ENCODE peak calls at places on chromosome 14, in seven cellular contexts. O, J, I, Y, V, E and B are unnamed samples.

GRCh38 chr14:24052656-24053547 is 1.1 kb downstream of the CARMIL3 start:
- DNase-seq in O (no peak), V (no peak), I (no peak), E (no peak), J (no peak), Y (no peak), B (no peak)

GRCh38 chr14:98177551-98177950 is 1094.4 kb downstream of the BCL11B start:
- DNase-seq in Y (no peak), I (no peak), V (no peak), O (no peak), E (no peak), J (no peak), B (no peak)

GRCh38 chr14:53567236-53567785 is 389.3 kb downstream of the BMP4 start:
- DNase-seq in Y (no peak), E (no peak), I (no peak), V (no peak), O (no peak), J (no peak), B (no peak)

GRCh38 chr14:33165144-33165925 is 226.7 kb downstream of the NPAS3 start:
- DNase-seq in V (no peak), J (no peak), I (no peak), E (no peak), O (no peak), Y (no peak), B (no peak)

GRCh38 chr14:51643137-51643536 is 8.6 kb upstream of the FRMD6 start:
- DNase-seq in J (no peak), O (no peak), I (no peak), V (no peak), Y (no peak), E (no peak), B (no peak)

GRCh38 chr14:72599579-72600470 is 294.1 kb downstream of the DPF3 start:
- DNase-seq in V (no peak), Y (no peak), E (no peak), I (no peak), J (no peak), O (no peak), B (no peak)

GRCh38 chr14:95683793-95684192 is 2.4 kb upstream of the TCL1B start:
- DNase-seq in Y (peak), I (peak), V (peak), J (peak), O (no peak), E (no peak), B (no peak)

GRCh38 chr14:71726639-71727085 is 205.6 kb upstream of the RGS6 start:
- DNase-seq in O (no peak), Y (peak), E (no peak), V (no peak), J (no peak), I (no peak), B (no peak)

GRCh38 chr14:45262637-45263036 is 9.6 kb upstream of the MIS18BP1 start:
- DNase-seq in I (no peak), O (no peak), J (no peak), V (no peak), Y (no peak), E (no peak), B (no peak)

GRCh38 chr14:69002069-69002468 is 23.0 kb upstream of the ACTN1 start:
- DNase-seq in J (no peak), I (peak), E (peak), Y (peak), O (no peak), V (peak), B (no peak)

GRCh38 chr14:63205850-63206249 is 1.6 kb downstream of the RHOJ start:
- DNase-seq in J (no peak), V (no peak), I (no peak), E (no peak), Y (no peak), O (no peak), B (no peak)

GRCh38 chr14:61147898-61148549 is 133.1 kb downstream of the TMEM30B start:
- DNase-seq in Y (no peak), J (peak), E (no peak), V (no peak), O (no peak), I (no peak), B (peak)

GRCh38 chr14:95662376-95663186 is 23.6 kb upstream of the TCL1B start:
- DNase-seq in O (no peak), Y (no peak), V (no peak), I (peak), J (no peak), E (no peak), B (no peak)

GRCh38 chr14:50399251-50400032 is 2.8 kb upstream of the CDKL1 start:
- DNase-seq in I (peak), Y (no peak), V (peak), E (peak), J (peak), O (no peak), B (no peak)

GRCh38 chr14:50395448-50395847 is 1.2 kb downstream of the CDKL1 start:
- DNase-seq in J (no peak), I (peak), O (peak), E (peak), V (no peak), Y (peak), B (no peak)

GRCh38 chr14:50394713-50395112 is 2.0 kb downstream of the CDKL1 start:
- DNase-seq in O (no peak), J (no peak), V (no peak), I (no peak), E (no peak), Y (no peak), B (no peak)

GRCh38 chr14:50397461-50398196 is 948 bp upstream of the CDKL1 start:
- DNase-seq in Y (peak), O (no peak), V (peak), J (no peak), I (peak), E (peak), B (peak)

DNA sequence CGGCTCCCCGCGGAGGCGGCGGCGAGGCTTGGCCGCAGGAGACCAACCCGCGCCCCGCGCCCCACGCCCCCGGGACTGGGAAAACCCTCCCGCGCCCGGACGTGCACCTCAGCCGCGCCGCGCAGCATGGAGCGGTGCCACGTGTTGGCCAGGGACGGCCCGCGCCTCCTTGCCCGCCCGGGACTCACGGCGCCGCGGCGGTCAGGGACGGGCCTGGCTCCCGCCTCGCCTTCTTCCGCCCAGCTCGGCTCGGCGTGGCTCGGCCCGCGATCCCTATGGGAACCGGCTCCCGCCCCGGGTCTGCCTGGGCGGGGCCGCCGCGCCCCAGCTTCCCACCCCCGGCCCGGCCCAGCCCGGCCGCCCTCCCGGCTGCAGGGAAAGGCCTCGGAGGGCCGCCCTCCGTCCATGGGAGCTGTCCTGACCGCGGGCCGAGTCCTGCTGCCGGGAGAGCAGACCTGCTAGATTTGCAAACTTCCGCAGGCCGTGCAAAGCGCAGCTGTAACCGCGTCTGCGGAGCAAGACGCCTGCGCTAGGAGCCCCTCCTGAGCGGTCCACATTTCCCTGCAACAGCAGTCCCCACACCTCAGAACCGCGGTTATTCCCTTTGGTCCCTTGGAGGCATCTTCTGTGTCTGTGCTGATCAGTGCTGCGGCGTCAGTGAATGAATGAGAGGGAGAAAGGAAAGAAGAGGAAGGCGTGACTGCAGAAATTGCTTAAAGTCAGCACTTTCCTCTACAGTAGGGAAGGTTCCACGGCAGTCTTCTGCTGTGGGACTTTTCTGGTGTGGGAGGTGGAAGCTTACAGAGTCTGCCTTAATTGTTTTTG is at the start of gene CDKL1:
- DNase-seq in Y (peak), O (peak), J (no peak), I (peak), V (peak), E (peak), B (peak)
- TF ChIP-seq POLR2A in Y (peak), O (no peak), J (peak), I (peak), V (peak), E (peak), B (no peak)

DNA sequence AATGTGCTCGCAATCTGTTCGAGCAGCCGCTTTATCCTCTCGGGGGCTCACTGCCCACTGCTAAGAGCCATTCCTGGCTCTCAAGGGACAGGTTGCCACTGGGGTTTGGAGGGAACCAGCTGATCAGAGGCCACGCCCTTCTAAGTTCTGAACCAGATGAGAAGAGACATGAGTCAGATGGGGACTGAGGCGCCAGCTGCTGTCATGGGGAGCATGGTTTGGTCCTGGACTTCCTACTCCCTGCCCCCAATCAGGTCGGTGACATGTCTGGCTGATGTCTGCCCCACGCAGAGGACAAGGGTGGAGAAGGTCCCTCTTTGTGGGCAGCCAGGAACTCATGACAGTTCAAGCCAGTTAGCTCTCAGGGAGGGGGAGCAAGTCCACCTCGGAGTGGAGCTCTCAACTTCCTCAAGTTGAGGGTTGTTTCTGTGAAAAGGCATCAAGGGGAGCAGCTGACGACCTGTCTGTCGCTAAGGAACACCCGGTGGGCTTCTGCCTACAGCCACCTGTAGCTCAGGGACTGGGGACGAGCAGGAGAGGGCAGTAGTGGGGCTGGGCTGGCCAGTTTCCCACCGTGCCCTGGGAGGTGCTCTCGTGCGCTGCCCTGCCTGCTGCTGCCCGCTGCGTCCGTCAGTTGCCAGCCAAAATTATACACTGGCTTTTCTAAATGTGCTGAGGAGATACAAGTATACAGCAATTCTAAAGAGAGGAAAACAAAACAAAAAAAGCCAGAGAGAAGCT is 20.4 kb downstream of the PSMC1 start:
- DNase-seq in I (no peak), Y (peak), O (no peak), E (no peak), V (no peak), J (no peak), B (no peak)
- TF ChIP-seq CTCF in I (no peak), Y (no peak), O (no peak), E (no peak), V (no peak), J (no peak), B (no peak)

DNA sequence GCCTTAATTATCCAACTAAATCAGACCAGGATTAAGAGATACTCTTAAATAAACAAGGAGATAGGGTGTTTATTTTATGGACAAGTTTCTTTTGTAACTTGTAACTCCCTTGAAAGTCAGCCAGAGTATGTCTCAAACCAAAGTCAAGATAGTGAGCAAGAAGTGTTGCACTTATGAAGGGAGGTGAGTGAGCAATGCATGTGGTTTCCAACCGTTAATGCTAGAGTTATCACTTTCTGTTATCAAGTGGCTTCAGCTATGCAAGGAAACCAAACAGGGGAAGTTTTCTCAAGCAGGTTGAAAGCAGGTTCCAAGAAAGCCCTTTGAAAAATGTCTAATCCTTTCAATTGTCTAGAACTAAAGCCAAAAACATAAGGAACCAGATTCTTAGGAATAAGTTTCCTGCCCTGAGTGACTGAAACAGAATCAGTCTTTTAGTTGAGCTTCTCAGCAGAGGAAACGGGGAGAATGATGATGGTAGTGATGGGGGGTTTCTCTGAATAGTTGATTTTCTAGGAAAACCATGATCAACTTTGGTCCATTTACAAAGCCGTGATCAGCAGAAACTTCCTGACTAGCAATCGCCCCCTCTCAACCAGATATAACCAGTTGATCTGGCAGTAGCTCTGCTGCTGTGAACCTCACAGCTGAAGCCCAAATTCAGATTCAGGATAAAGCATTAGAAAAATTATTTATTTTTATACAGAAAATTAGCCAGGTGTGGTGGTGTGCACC is 128.4 kb downstream of the DAD1 start:
- DNase-seq in J (no peak), Y (no peak), O (no peak), I (no peak), E (no peak), V (no peak), B (no peak)
- TF ChIP-seq POLR2A in J (no peak), Y (no peak), O (no peak), I (no peak), E (no peak), V (no peak), B (no peak)

DNA sequence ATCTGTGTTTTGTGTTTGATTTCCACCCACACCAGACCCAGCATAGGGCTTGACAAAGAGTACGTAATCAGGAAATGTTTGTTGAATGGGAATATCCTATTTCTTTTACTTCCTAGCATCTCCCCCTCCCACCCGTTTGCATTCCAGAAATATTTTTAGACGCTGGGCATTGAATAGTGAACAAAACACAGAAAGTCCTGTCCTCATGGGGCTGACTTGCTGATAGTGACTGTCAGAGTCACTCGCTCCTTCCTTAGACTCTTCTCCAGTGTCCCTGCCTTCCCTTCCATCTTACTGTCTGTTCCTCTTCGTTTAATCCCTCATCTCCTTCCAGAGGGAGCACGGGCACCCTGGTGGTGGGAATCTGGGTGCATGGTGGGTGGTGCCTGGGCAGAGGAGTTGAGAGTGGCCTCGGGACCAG is 53.6 kb downstream of the SLC25A47 start:
- DNase-seq in Y (no peak), J (no peak), I (no peak), E (no peak), O (no peak), V (peak), B (no peak)
- TF ChIP-seq CTCF in Y (peak), J (peak), I (no peak), E (no peak), O (no peak), V (no peak), B (no peak)

GRCh38 chr14:89217876-89218275 is 199.2 kb downstream of the FOXN3 start:
- DNase-seq in I (no peak), Y (no peak), J (no peak), O (no peak), V (no peak), E (peak), B (no peak)
- TF ChIP-seq POLR2A in I (no peak), Y (no peak), J (no peak), O (no peak), V (no peak), E (no peak), B (no peak)

DNA sequence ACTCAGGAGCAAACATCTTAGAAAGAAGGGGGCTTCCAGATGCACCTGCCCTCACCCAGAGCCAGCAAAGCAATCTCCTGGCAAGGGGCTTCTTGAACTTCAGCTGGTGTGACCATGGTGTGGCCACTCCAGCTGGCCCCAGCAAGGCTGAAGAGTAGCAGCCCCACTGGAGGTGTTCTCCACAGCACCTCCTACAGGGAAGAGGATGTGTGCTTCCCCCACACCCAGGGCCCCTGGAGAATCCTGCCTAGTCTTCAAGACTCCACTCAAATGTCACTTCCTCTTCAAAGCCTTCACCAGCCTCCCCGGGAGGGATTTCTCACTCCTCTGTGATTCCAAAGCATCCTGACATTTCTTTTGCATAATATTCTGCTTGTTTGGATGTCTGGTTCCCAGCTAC is 8.5 kb downstream of the RAB15 start:
- DNase-seq in V (no peak), Y (no peak), I (no peak), J (no peak), E (no peak), O (no peak), B (no peak)
- TF ChIP-seq CTCF in V (no peak), Y (no peak), I (no peak), J (peak), E (no peak), O (no peak), B (no peak)

GRCh38 chr14:31229638-31230229 is 22.1 kb upstream of the HECTD1 start:
- DNase-seq in O (peak), E (peak), Y (peak), V (peak), J (peak), I (peak), B (peak)
- TF ChIP-seq POLR2A in O (no peak), E (no peak), Y (no peak), V (no peak), J (no peak), I (peak), B (peak)

DNA sequence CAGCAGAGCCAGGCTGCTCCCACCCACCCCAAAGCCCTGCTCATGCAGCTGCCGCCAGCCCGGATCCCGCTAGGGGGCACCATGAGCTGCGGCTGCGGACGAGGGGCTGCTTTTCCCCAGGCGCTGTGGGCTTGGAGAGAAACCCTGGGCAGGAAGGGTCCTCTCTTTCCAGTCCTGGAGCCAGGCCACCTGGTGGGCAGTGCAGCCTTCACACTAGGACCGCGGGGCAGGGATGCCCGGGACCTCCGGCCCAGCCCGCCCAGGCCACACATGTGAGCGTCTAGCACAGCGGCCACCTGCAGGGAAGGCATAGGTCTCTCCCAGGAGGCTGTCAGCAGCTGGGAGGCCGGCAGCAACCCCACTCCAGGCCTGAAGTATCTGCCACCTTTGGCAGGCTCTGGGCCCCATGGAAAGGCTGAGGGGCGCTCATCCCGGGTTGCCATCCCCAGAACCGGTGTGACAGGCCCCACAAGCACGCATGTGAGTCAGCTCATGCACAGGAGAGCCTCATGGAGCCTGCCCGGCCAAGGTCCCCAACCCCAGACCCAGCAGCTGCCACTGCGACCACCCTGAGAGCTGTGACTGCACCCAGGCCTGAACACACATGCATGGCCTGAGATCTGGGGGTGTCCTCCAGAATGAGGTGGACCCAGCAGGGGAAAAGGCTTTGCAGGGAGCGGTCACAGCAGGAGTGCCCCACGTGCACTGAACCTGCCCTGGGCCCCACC is 280.0 kb upstream of the RTL1 start:
- DNase-seq in E (peak), Y (peak), I (no peak), V (no peak), J (no peak), O (no peak), B (no peak)
- TF ChIP-seq CTCF in E (peak), Y (peak), I (peak), V (peak), J (no peak), O (no peak), B (no peak)